ENCODE peak calls at places on chromosomes 11 and 22, in five cellular contexts. G, I, A, C and Z are unnamed samples.

GRCh38 chr22:44683237-44683636 is 18.8 kb upstream of the PRR5 start:
- DNase-seq in G (no peak), I (no peak), A (no peak), C (no peak), Z (no peak)

GRCh38 chr11:8102296-8102915 is 21.4 kb downstream of the TUB start:
- DNase-seq in G (no peak), I (peak; percentile 44), A (no peak), C (no peak), Z (no peak)

GRCh38 chr11:75815345-75815983 is 454 bp downstream of the UVRAG start:
- DNase-seq in G (peak; percentile 25), I (no peak), A (peak; percentile 44), C (peak; percentile 60), Z (peak; percentile 40)

GRCh38 chr22:37462983-37463382 is 23.2 kb downstream of the MFNG start:
- DNase-seq in G (peak; percentile 36), I (peak; percentile 31), A (no peak), C (peak; percentile 67), Z (no peak)

GRCh38 chr22:41181349-41182241 is 23.5 kb upstream of the L3MBTL2 start:
- DNase-seq in G (peak; percentile 74), I (peak; percentile 59), A (no peak), C (no peak), Z (no peak)

GRCh38 chr22:23124611-23125511 is 16.9 kb downstream of the RSPH14 start:
- DNase-seq in G (no peak), I (no peak), A (no peak), C (no peak), Z (no peak)

GRCh38 chr11:78330361-78330760 is 87.3 kb downstream of the GAB2 start:
- DNase-seq in G (no peak), I (no peak), A (no peak), C (no peak), Z (no peak)

GRCh38 chr11:62413060-62413696 is 5.7 kb upstream of the SCGB1A1 start:
- DNase-seq in G (no peak), I (peak; percentile 14), A (no peak), C (no peak), Z (no peak)

GRCh38 chr22:19668748-19669147 is 45.6 kb upstream of the SEPTIN5 start:
- DNase-seq in G (no peak), I (no peak), A (no peak), C (no peak), Z (no peak)

GRCh38 chr11:23181022-23181807 is 320.9 kb upstream of the CCDC179 start:
- DNase-seq in G (no peak), I (no peak), A (no peak), C (no peak), Z (no peak)

GRCh38 chr22:41883400-41883799 is 31.5 kb downstream of the SHISA8 start:
- DNase-seq in G (no peak), I (no peak), A (no peak), C (no peak), Z (no peak)

GRCh38 chr11:93117578-93117964 is 80.2 kb downstream of the SLC36A4 start:
- DNase-seq in G (no peak), I (no peak), A (no peak), C (peak; percentile 19), Z (no peak)

GRCh38 chr22:39728236-39728860 is 157.8 kb downstream of the CACNA1I start:
- DNase-seq in G (no peak), I (no peak), A (no peak), C (no peak), Z (no peak)

GRCh38 chr11:35045219-35045819 is 93.7 kb upstream of the CD44 start:
- DNase-seq in G (no peak), I (no peak), A (peak; percentile 61), C (no peak), Z (peak; percentile 96)

GRCh38 chr11:59706518-59707285 is 6.9 kb downstream of the OR10V1 start:
- DNase-seq in G (peak; percentile 88), I (peak; percentile 94), A (no peak), C (no peak), Z (no peak)

GRCh38 chr11:100961633-100962032 is 168.0 kb downstream of the PGR start:
- DNase-seq in G (peak; percentile 11), I (peak; percentile 19), A (no peak), C (no peak), Z (no peak)

GRCh38 chr11:13869404-13869886 is 93.1 kb upstream of the SPON1 start:
- DNase-seq in G (no peak), I (no peak), A (no peak), C (no peak), Z (no peak)

GRCh38 chr22:31616315-31616980 is 45.6 kb downstream of the PISD start:
- DNase-seq in G (no peak), I (no peak), A (no peak), C (no peak), Z (peak; percentile 51)

GRCh38 chr11:42243370-42243769 is 783.9 kb upstream of the LRRC4C start:
- DNase-seq in G (no peak), I (no peak), A (no peak), C (no peak), Z (no peak)

GRCh38 chr11:57274904-57275498 is 38.0 kb upstream of the APLNR start:
- DNase-seq in G (no peak), I (no peak), A (no peak), C (no peak), Z (no peak)

GRCh38 chr11:69435161-69435990 is 46.1 kb upstream of the LINC01488 start:
- DNase-seq in G (no peak), I (no peak), A (no peak), C (peak; percentile 67), Z (no peak)

GRCh38 chr11:121688860-121689614 is 236.3 kb upstream of the SORL1-AS1 start:
- DNase-seq in G (no peak), I (no peak), A (no peak), C (no peak), Z (no peak)

GRCh38 chr11:110207089-110207488 is 89.3 kb downstream of the RDX start:
- DNase-seq in G (no peak), I (no peak), A (no peak), C (no peak), Z (no peak)

GRCh38 chr11:70410276-70410675 is 11.9 kb downstream of the CTTN start:
- DNase-seq in G (no peak), I (no peak), A (no peak), C (no peak), Z (no peak)

GRCh38 chr22:30021881-30022619 is 58.2 kb upstream of the HORMAD2 start:
- DNase-seq in G (no peak), I (no peak), A (no peak), C (no peak), Z (no peak)

GRCh38 chr11:119473226-119473625 is 50.3 kb upstream of the THY1 start:
- DNase-seq in G (no peak), I (no peak), A (no peak), C (no peak), Z (no peak)

GRCh38 chr22:38755911-38756532 is at the start of gene SUN2:
- DNase-seq in G (peak; percentile 74), I (peak; percentile 74), A (peak; percentile 92), C (peak; percentile 93), Z (peak; percentile 92)

GRCh38 chr11:9577551-9577950 is 4.1 kb downstream of the WEE1 start:
- DNase-seq in G (peak; percentile 28), I (peak; percentile 58), A (no peak), C (no peak), Z (no peak)

GRCh38 chr22:38273135-38273761 is 438 bp upstream of the TMEM184B start:
- DNase-seq in G (no peak), I (no peak), A (no peak), C (no peak), Z (peak; percentile 18)

GRCh38 chr22:35375031-35375430 is 5.9 kb upstream of the HMOX1 start:
- DNase-seq in G (peak; percentile 84), I (peak; percentile 42), A (no peak), C (no peak), Z (no peak)

GRCh38 chr22:21942407-21942895 is 10.2 kb downstream of the PPM1F start:
- DNase-seq in G (peak; percentile 90), I (peak; percentile 89), A (no peak), C (no peak), Z (no peak)

GRCh38 chr11:62171261-62171723 is 18.7 kb upstream of the SCGB1D1 start:
- DNase-seq in G (peak; percentile 82), I (peak; percentile 71), A (peak; percentile 65), C (peak; percentile 94), Z (peak; percentile 21)

GRCh38 chr11:35711173-35711910 is 48.8 kb downstream of the TRIM44 start:
- DNase-seq in G (peak; percentile 11), I (no peak), A (no peak), C (no peak), Z (no peak)

GRCh38 chr22:46424496-46424895 is 89.0 kb downstream of the TRMU start:
- DNase-seq in G (no peak), I (no peak), A (no peak), C (peak; percentile 25), Z (no peak)